ENCODE peak calls at places on chromosomes 7 and 10, in five cellular contexts. W, B, R, A and U are unnamed samples.

GRCh38 chr7:101241015-101241363 is 3.4 kb upstream of the CLDN15 start:
- DNase-seq in R (no peak), A (no peak), W (no peak), B (no peak), U (no peak)

GRCh38 chr7:134750083-134751062 is 29.1 kb upstream of the CALD1 start:
- DNase-seq in B (no peak), R (no peak), A (peak), W (peak), U (no peak)

GRCh38 chr10:84654671-84655070 is 326.3 kb downstream of the CCSER2 start:
- DNase-seq in W (no peak), B (no peak), R (no peak), A (no peak), U (no peak)

GRCh38 chr7:103540986-103541385 is 95.0 kb upstream of the SLC26A5 start:
- DNase-seq in B (no peak), A (peak), W (no peak), R (no peak), U (no peak)

GRCh38 chr7:95596183-95597135 is at the start of gene PDK4:
- DNase-seq in A (peak), W (no peak), R (peak), B (no peak), U (no peak)

GRCh38 chr10:101939273-101939635 is 95.7 kb upstream of the KCNIP2 start:
- DNase-seq in A (no peak), B (peak), W (no peak), R (peak), U (peak)

GRCh38 chr10:32077896-32078295 is 21.7 kb upstream of the KIF5B start:
- DNase-seq in R (peak), A (no peak), B (no peak), W (no peak), U (no peak)

GRCh38 chr7:73994761-73995160 is 33.2 kb upstream of the ELN start:
- DNase-seq in R (no peak), B (no peak), W (no peak), A (no peak), U (no peak)

GRCh38 chr10:4498763-4499251 is 327.2 kb upstream of the AKR1E2 start:
- DNase-seq in A (no peak), W (no peak), B (peak), R (peak), U (peak)

GRCh38 chr7:99919814-99920618 is 686 bp upstream of the TRIM4 start:
- DNase-seq in W (no peak), A (no peak), B (no peak), R (no peak), U (no peak)

GRCh38 chr10:24176658-24177057 is 32.3 kb upstream of the KIAA1217 start:
- DNase-seq in A (no peak), R (no peak), B (no peak), W (no peak), U (no peak)

GRCh38 chr10:22340362-22341189 is 4.7 kb upstream of the SPAG6 start:
- DNase-seq in W (peak), R (no peak), B (peak), A (peak), U (peak)

GRCh38 chr7:104124893-104125292 is 82.9 kb downstream of the ORC5 start:
- DNase-seq in W (no peak), A (no peak), R (no peak), B (no peak), U (no peak)

GRCh38 chr7:33872870-33873269 is 32.5 kb upstream of the BMPER start:
- DNase-seq in B (no peak), A (no peak), W (no peak), R (no peak), U (no peak)

GRCh38 chr7:45662018-45662417 is 87.8 kb downstream of the ADCY1 start:
- DNase-seq in A (no peak), W (no peak), R (no peak), B (no peak), U (no peak)

GRCh38 chr7:18680576-18680975 is 185.0 kb downstream of the HDAC9 start:
- DNase-seq in W (no peak), B (no peak), R (no peak), A (no peak), U (no peak)

GRCh38 chr10:12262278-12262981 is 66.4 kb downstream of the CDC123 start:
- DNase-seq in B (no peak), A (no peak), W (no peak), R (no peak), U (no peak)

GRCh38 chr7:128833148-128833938 is 3.1 kb downstream of the FLNC start:
- DNase-seq in A (no peak), B (peak), W (no peak), R (peak), U (no peak)

GRCh38 chr10:61719906-61720305 is 57.2 kb downstream of the CABCOCO1 start:
- DNase-seq in W (no peak), R (no peak), B (no peak), A (no peak), U (no peak)

GRCh38 chr10:77056650-77057049 is 581.0 kb downstream of the KCNMA1 start:
- DNase-seq in W (no peak), B (no peak), A (no peak), R (no peak), U (no peak)

GRCh38 chr10:23742807-23743206 is 303.9 kb downstream of the OTUD1 start:
- DNase-seq in R (no peak), B (no peak), W (no peak), A (peak), U (no peak)